ENCODE peak calls at places on chromosomes 6 and 20, in five cellular contexts. One of them, this sample, is unnamed.

GRCh38 chr6:75205776-75206334 is at the start of gene COL12A1:
- DNase-seq in ovary: peak
- DNase-seq in AG20443: peak
- DNase-seq in A172: peak
- DNase-seq in NCI-H2227 treated with DMSO at 0.1 percent for 48 hours: peak
- DNase-seq in this sample: peak

GRCh38 chr6:164098857-164099534 is 684.5 kb downstream of the QKI start:
- DNase-seq in NCI-H2227 treated with DMSO at 0.1 percent for 48 hours: no peak
- DNase-seq in ovary: no peak
- DNase-seq in AG20443: no peak
- DNase-seq in A172: no peak
- DNase-seq in this sample: no peak

GRCh38 chr6:14709066-14709670 is 536.7 kb upstream of the JARID2 start:
- DNase-seq in AG20443: no peak
- DNase-seq in NCI-H2227 treated with DMSO at 0.1 percent for 48 hours: no peak
- DNase-seq in ovary: no peak
- DNase-seq in A172: peak
- DNase-seq in this sample: peak

GRCh38 chr6:105433723-105434122 is 30.8 kb upstream of the PREP start:
- DNase-seq in ovary: no peak
- DNase-seq in NCI-H2227 treated with DMSO at 0.1 percent for 48 hours: no peak
- DNase-seq in AG20443: no peak
- DNase-seq in A172: no peak
- DNase-seq in this sample: no peak

GRCh38 chr20:44756011-44756688 is 10.5 kb downstream of the KCNK15 start:
- DNase-seq in AG20443: no peak
- DNase-seq in NCI-H2227 treated with DMSO at 0.1 percent for 48 hours: no peak
- DNase-seq in ovary: no peak
- DNase-seq in A172: no peak
- DNase-seq in this sample: no peak

GRCh38 chr6:16494781-16495180 is 256.4 kb downstream of the GMPR start:
- DNase-seq in ovary: no peak
- DNase-seq in AG20443: no peak
- DNase-seq in NCI-H2227 treated with DMSO at 0.1 percent for 48 hours: no peak
- DNase-seq in A172: peak
- DNase-seq in this sample: no peak

GRCh38 chr20:6580486-6580885 is 187.0 kb upstream of the BMP2 start:
- DNase-seq in A172: no peak
- DNase-seq in AG20443: no peak
- DNase-seq in ovary: no peak
- DNase-seq in NCI-H2227 treated with DMSO at 0.1 percent for 48 hours: no peak
- DNase-seq in this sample: no peak

GRCh38 chr20:8512003-8512402 is 379.9 kb downstream of the PLCB1 start:
- DNase-seq in NCI-H2227 treated with DMSO at 0.1 percent for 48 hours: no peak
- DNase-seq in A172: no peak
- DNase-seq in AG20443: no peak
- DNase-seq in ovary: no peak
- DNase-seq in this sample: no peak

GRCh38 chr6:133621751-133622150 is 267.2 kb upstream of the TCF21 start:
- DNase-seq in NCI-H2227 treated with DMSO at 0.1 percent for 48 hours: no peak
- DNase-seq in ovary: no peak
- DNase-seq in A172: no peak
- DNase-seq in AG20443: peak
- DNase-seq in this sample: no peak

GRCh38 chr6:134345780-134346179 is 27.9 kb upstream of the SGK1 start:
- DNase-seq in ovary: peak
- DNase-seq in NCI-H2227 treated with DMSO at 0.1 percent for 48 hours: no peak
- DNase-seq in AG20443: no peak
- DNase-seq in A172: no peak
- DNase-seq in this sample: no peak